ENCODE peak calls at places on chromosomes 12 and 14, in seven cellular contexts. One of them, this sample, is unnamed.

GRCh38 chr12:21429994-21430393 is 7.5 kb upstream of the PYROXD1 start:
- DNase-seq in astrocyte: no peak
- DNase-seq in spleen: no peak
- DNase-seq in PC-3: no peak
- DNase-seq in GM12865: no peak
- DNase-seq in neural progenitor cell: peak; percentile 48
- DNase-seq in progenitor cell of endocrine pancreas: no peak
- DNase-seq in this sample: no peak

GRCh38 chr12:75641031-75641780 is 129.8 kb upstream of the KRR1 start:
- DNase-seq in astrocyte: peak; percentile 99
- DNase-seq in spleen: no peak
- DNase-seq in PC-3: no peak
- DNase-seq in GM12865: peak; percentile 88
- DNase-seq in neural progenitor cell: no peak
- DNase-seq in progenitor cell of endocrine pancreas: no peak
- DNase-seq in this sample: no peak

GRCh38 chr12:112577473-112578334 is 159.0 kb downstream of the PTPN11 start:
- DNase-seq in astrocyte: no peak
- DNase-seq in spleen: no peak
- DNase-seq in PC-3: no peak
- DNase-seq in GM12865: no peak
- DNase-seq in neural progenitor cell: peak; percentile 54
- DNase-seq in progenitor cell of endocrine pancreas: no peak
- DNase-seq in this sample: no peak

GRCh38 chr14:75277796-75278421 is 719 bp upstream of the FOS start:
- DNase-seq in astrocyte: no peak
- DNase-seq in spleen: no peak
- DNase-seq in PC-3: no peak
- DNase-seq in GM12865: no peak
- DNase-seq in neural progenitor cell: no peak
- DNase-seq in progenitor cell of endocrine pancreas: no peak
- DNase-seq in this sample: no peak

GRCh38 chr14:74549588-74549987 is 56.0 kb downstream of the ISCA2 start:
- DNase-seq in astrocyte: no peak
- DNase-seq in spleen: peak; percentile 58
- DNase-seq in PC-3: peak; percentile 71
- DNase-seq in GM12865: no peak
- DNase-seq in neural progenitor cell: no peak
- DNase-seq in progenitor cell of endocrine pancreas: no peak
- DNase-seq in this sample: no peak

GRCh38 chr14:85533821-85534271 is 3.9 kb downstream of the FLRT2 start:
- DNase-seq in astrocyte: no peak
- DNase-seq in spleen: no peak
- DNase-seq in PC-3: no peak
- DNase-seq in GM12865: no peak
- DNase-seq in neural progenitor cell: no peak
- DNase-seq in progenitor cell of endocrine pancreas: peak; percentile 15
- DNase-seq in this sample: peak; percentile 31

GRCh38 chr12:51390457-51391046 is 654 bp downstream of the GALNT6 start:
- DNase-seq in astrocyte: no peak
- DNase-seq in spleen: no peak
- DNase-seq in PC-3: peak; percentile 14
- DNase-seq in GM12865: peak; percentile 15
- DNase-seq in neural progenitor cell: no peak
- DNase-seq in progenitor cell of endocrine pancreas: no peak
- DNase-seq in this sample: no peak

GRCh38 chr12:64293654-64294364 is 71.7 kb upstream of the KICS2 start:
- DNase-seq in astrocyte: no peak
- DNase-seq in spleen: no peak
- DNase-seq in PC-3: no peak
- DNase-seq in GM12865: peak; percentile 9
- DNase-seq in neural progenitor cell: no peak
- DNase-seq in progenitor cell of endocrine pancreas: no peak
- DNase-seq in this sample: no peak

GRCh38 chr14:101031721-101032120 is 128.2 kb upstream of the RTL1 start:
- DNase-seq in astrocyte: no peak
- DNase-seq in spleen: peak; percentile 48
- DNase-seq in PC-3: no peak
- DNase-seq in GM12865: no peak
- DNase-seq in neural progenitor cell: no peak
- DNase-seq in progenitor cell of endocrine pancreas: no peak
- DNase-seq in this sample: no peak

GRCh38 chr14:22555573-22556011 is 33.4 kb downstream of the DAD1 start:
- DNase-seq in astrocyte: peak; percentile 64
- DNase-seq in spleen: no peak
- DNase-seq in PC-3: peak; percentile 83
- DNase-seq in GM12865: peak; percentile 66
- DNase-seq in neural progenitor cell: no peak
- DNase-seq in progenitor cell of endocrine pancreas: no peak
- DNase-seq in this sample: no peak

GRCh38 chr14:65287264-65288131 is 125.0 kb upstream of the FUT8 start:
- DNase-seq in astrocyte: no peak
- DNase-seq in spleen: peak; percentile 85
- DNase-seq in PC-3: no peak
- DNase-seq in GM12865: peak; percentile 84
- DNase-seq in neural progenitor cell: no peak
- DNase-seq in progenitor cell of endocrine pancreas: no peak
- DNase-seq in this sample: no peak

GRCh38 chr12:84361651-84362551 is 550.7 kb downstream of the SLC6A15 start:
- DNase-seq in astrocyte: no peak
- DNase-seq in spleen: peak; percentile 62
- DNase-seq in PC-3: no peak
- DNase-seq in GM12865: no peak
- DNase-seq in neural progenitor cell: no peak
- DNase-seq in progenitor cell of endocrine pancreas: no peak
- DNase-seq in this sample: no peak

GRCh38 chr14:32203928-32204357 is 874 bp upstream of the RNU6-8 start:
- DNase-seq in astrocyte: no peak
- DNase-seq in spleen: peak; percentile 78
- DNase-seq in PC-3: peak; percentile 29
- DNase-seq in GM12865: peak; percentile 21
- DNase-seq in neural progenitor cell: peak; percentile 28
- DNase-seq in progenitor cell of endocrine pancreas: no peak
- DNase-seq in this sample: no peak

GRCh38 chr14:100786820-100787219 is 39.1 kb upstream of the MEG3 start:
- DNase-seq in astrocyte: no peak
- DNase-seq in spleen: no peak
- DNase-seq in PC-3: no peak
- DNase-seq in GM12865: no peak
- DNase-seq in neural progenitor cell: no peak
- DNase-seq in progenitor cell of endocrine pancreas: no peak
- DNase-seq in this sample: no peak

GRCh38 chr12:41188841-41189394 is 798 bp downstream of the PDZRN4 start:
- DNase-seq in astrocyte: no peak
- DNase-seq in spleen: peak; percentile 58
- DNase-seq in PC-3: no peak
- DNase-seq in GM12865: no peak
- DNase-seq in neural progenitor cell: no peak
- DNase-seq in progenitor cell of endocrine pancreas: no peak
- DNase-seq in this sample: no peak

GRCh38 chr12:1666215-1666614 is 24.7 kb upstream of the ADIPOR2 start:
- DNase-seq in astrocyte: no peak
- DNase-seq in spleen: no peak
- DNase-seq in PC-3: no peak
- DNase-seq in GM12865: no peak
- DNase-seq in neural progenitor cell: no peak
- DNase-seq in progenitor cell of endocrine pancreas: no peak
- DNase-seq in this sample: no peak

GRCh38 chr14:29089849-29090248 is 323.3 kb downstream of the FOXG1 start:
- DNase-seq in astrocyte: no peak
- DNase-seq in spleen: no peak
- DNase-seq in PC-3: no peak
- DNase-seq in GM12865: no peak
- DNase-seq in neural progenitor cell: no peak
- DNase-seq in progenitor cell of endocrine pancreas: no peak
- DNase-seq in this sample: no peak

GRCh38 chr14:29085546-29085945 is 319.0 kb downstream of the FOXG1 start:
- DNase-seq in astrocyte: no peak
- DNase-seq in spleen: no peak
- DNase-seq in PC-3: peak; percentile 41
- DNase-seq in GM12865: no peak
- DNase-seq in neural progenitor cell: peak; percentile 49
- DNase-seq in progenitor cell of endocrine pancreas: no peak
- DNase-seq in this sample: no peak
- TF ChIP-seq CTCF in astrocyte: peak; percentile 21
- TF ChIP-seq CTCF in spleen: no peak
- TF ChIP-seq CTCF in PC-3: peak; percentile 45
- TF ChIP-seq CTCF in GM12865: no peak
- TF ChIP-seq CTCF in neural progenitor cell: peak; percentile 44
- TF ChIP-seq CTCF in progenitor cell of endocrine pancreas: peak; percentile 65
- TF ChIP-seq CTCF in this sample: no peak

GRCh38 chr14:92439551-92440344 is 73.8 kb upstream of the RIN3 start:
- DNase-seq in astrocyte: no peak
- DNase-seq in spleen: no peak
- DNase-seq in PC-3: no peak
- DNase-seq in GM12865: peak; percentile 54
- DNase-seq in neural progenitor cell: no peak
- DNase-seq in progenitor cell of endocrine pancreas: no peak
- DNase-seq in this sample: no peak

GRCh38 chr14:92436115-92436776 is 77.3 kb upstream of the RIN3 start:
- DNase-seq in astrocyte: no peak
- DNase-seq in spleen: no peak
- DNase-seq in PC-3: no peak
- DNase-seq in GM12865: no peak
- DNase-seq in neural progenitor cell: no peak
- DNase-seq in progenitor cell of endocrine pancreas: no peak
- DNase-seq in this sample: no peak

GRCh38 chr14:92435154-92435553 is 78.4 kb upstream of the RIN3 start:
- DNase-seq in astrocyte: no peak
- DNase-seq in spleen: no peak
- DNase-seq in PC-3: no peak
- DNase-seq in GM12865: no peak
- DNase-seq in neural progenitor cell: no peak
- DNase-seq in progenitor cell of endocrine pancreas: no peak
- DNase-seq in this sample: no peak

GRCh38 chr14:92437309-92437708 is 76.3 kb upstream of the RIN3 start:
- DNase-seq in astrocyte: no peak
- DNase-seq in spleen: no peak
- DNase-seq in PC-3: no peak
- DNase-seq in GM12865: peak; percentile 30
- DNase-seq in neural progenitor cell: no peak
- DNase-seq in progenitor cell of endocrine pancreas: no peak
- DNase-seq in this sample: no peak

DNA sequence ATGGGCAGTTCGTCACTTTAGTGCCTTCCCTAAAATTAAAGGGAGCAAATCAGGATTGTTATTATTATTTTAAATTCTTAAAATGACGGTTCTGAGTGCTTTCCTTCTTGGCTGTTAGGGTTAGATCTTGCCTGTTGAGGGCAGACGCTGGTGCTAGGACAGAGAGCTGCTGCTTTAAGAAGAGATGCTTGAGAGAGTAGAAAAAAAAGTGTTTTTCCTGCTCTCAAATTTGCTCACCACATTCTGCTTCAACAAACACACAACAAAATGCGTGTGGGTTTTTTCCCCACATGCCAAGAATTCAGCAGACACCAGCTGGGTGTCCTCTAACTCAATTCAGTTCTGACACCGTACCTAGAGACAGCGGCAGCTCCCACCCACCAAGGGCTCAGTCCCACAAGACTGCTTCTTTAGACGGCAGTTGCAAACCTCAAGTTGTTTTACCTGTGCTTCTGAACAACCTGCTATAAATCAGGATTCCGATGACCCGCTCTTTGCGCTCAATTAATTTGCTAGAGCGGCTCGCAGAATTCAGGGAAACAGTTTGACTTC is 75.8 kb upstream of the RIN3 start:
- DNase-seq in astrocyte: no peak
- DNase-seq in spleen: no peak
- DNase-seq in PC-3: no peak
- DNase-seq in GM12865: peak; percentile 82
- DNase-seq in neural progenitor cell: no peak
- DNase-seq in progenitor cell of endocrine pancreas: no peak
- DNase-seq in this sample: no peak
- TF ChIP-seq CTCF in astrocyte: no peak
- TF ChIP-seq CTCF in spleen: no peak
- TF ChIP-seq CTCF in PC-3: no peak
- TF ChIP-seq CTCF in GM12865: no peak
- TF ChIP-seq CTCF in neural progenitor cell: no peak
- TF ChIP-seq CTCF in progenitor cell of endocrine pancreas: no peak
- TF ChIP-seq CTCF in this sample: no peak

DNA sequence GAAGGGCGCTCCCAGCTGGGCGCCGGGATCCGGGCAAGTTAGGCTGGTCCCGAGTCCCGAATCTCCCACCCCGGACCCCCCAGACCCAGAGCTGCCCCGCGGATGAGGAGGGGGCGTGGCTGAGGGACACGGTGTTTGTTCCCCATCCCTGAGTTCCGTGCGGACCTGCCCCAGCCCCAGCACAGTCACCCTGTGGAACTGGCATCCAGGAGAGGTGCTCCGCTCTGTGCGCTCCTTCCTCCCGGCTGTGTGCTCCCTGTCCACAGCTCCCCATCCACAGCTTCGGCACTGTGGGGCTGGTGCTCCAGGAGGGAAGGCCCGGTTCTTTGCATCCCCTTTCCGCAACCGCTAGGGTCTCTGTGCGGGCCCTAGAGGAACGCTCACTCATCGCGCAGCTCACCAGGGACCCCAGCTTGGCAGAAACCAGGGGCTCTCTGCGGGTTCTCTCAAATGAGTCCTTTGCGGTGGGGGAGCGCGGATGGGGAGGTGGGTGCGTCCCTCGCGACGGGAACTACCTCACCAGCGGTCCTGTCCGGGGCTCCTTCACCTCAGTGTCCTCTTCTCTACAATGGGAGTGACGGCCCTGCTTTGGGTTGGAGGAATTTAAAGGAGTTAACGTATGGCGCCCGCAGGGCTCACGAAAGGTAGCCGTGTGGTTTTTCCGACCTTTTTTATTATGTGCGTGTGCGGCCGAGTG is 829 bp downstream of the TMEM132C start:
- DNase-seq in astrocyte: no peak
- DNase-seq in spleen: no peak
- DNase-seq in PC-3: no peak
- DNase-seq in GM12865: no peak
- DNase-seq in neural progenitor cell: peak; percentile 57
- DNase-seq in progenitor cell of endocrine pancreas: no peak
- DNase-seq in this sample: no peak
- TF ChIP-seq CTCF in astrocyte: no peak
- TF ChIP-seq CTCF in spleen: no peak
- TF ChIP-seq CTCF in PC-3: no peak
- TF ChIP-seq CTCF in GM12865: no peak
- TF ChIP-seq CTCF in neural progenitor cell: peak; percentile 32
- TF ChIP-seq CTCF in progenitor cell of endocrine pancreas: peak; percentile 16
- TF ChIP-seq CTCF in this sample: no peak

GRCh38 chr12:10668526-10668925 is 5.3 kb downstream of the STYK1 start:
- DNase-seq in astrocyte: no peak
- DNase-seq in spleen: no peak
- DNase-seq in PC-3: no peak
- DNase-seq in GM12865: no peak
- DNase-seq in neural progenitor cell: no peak
- DNase-seq in progenitor cell of endocrine pancreas: no peak
- DNase-seq in this sample: no peak

GRCh38 chr12:10669533-10669932 is 4.3 kb downstream of the STYK1 start:
- DNase-seq in astrocyte: no peak
- DNase-seq in spleen: no peak
- DNase-seq in PC-3: no peak
- DNase-seq in GM12865: no peak
- DNase-seq in neural progenitor cell: no peak
- DNase-seq in progenitor cell of endocrine pancreas: no peak
- DNase-seq in this sample: no peak

GRCh38 chr12:10672231-10672868 is 1.5 kb downstream of the STYK1 start:
- DNase-seq in astrocyte: no peak
- DNase-seq in spleen: no peak
- DNase-seq in PC-3: peak; percentile 13
- DNase-seq in GM12865: no peak
- DNase-seq in neural progenitor cell: no peak
- DNase-seq in progenitor cell of endocrine pancreas: no peak
- DNase-seq in this sample: no peak

GRCh38 chr12:10673660-10674384 is at the start of gene STYK1:
- DNase-seq in astrocyte: peak; percentile 1
- DNase-seq in spleen: peak; percentile 87
- DNase-seq in PC-3: peak; percentile 89
- DNase-seq in GM12865: peak; percentile 77
- DNase-seq in neural progenitor cell: peak; percentile 75
- DNase-seq in progenitor cell of endocrine pancreas: peak; percentile 86
- DNase-seq in this sample: peak; percentile 31
- TF ChIP-seq CTCF in astrocyte: peak; percentile 87
- TF ChIP-seq CTCF in spleen: peak; percentile 71
- TF ChIP-seq CTCF in PC-3: peak; percentile 90
- TF ChIP-seq CTCF in GM12865: peak; percentile 86
- TF ChIP-seq CTCF in neural progenitor cell: peak; percentile 100
- TF ChIP-seq CTCF in progenitor cell of endocrine pancreas: peak; percentile 100
- TF ChIP-seq CTCF in this sample: peak; percentile 95